ENCODE peak calls at places on chromosomes 12 and 14, in eight cellular contexts. I, D, K, T, M, G, X and L are unnamed samples.

GRCh38 chr12:51923506-51924365 is 16.4 kb downstream of the ACVRL1 start:
- DNase-seq in I (no peak), D (peak; percentile 55), K (peak; percentile 64), T (peak; percentile 13), M (peak; percentile 29), G (peak; percentile 9), X (peak; percentile 23), L (no peak)

GRCh38 chr12:3988519-3989217 is 115.5 kb upstream of the PARP11 start:
- DNase-seq in I (peak; percentile 57), D (peak; percentile 18), K (no peak), T (no peak), M (no peak), G (no peak), X (peak; percentile 21), L (no peak)

GRCh38 chr12:61853945-61854344 is 406.3 kb upstream of the USP15 start:
- DNase-seq in I (no peak), D (no peak), K (no peak), T (no peak), M (no peak), G (no peak), X (no peak), L (no peak)

GRCh38 chr14:50407089-50407813 is 10.6 kb upstream of the CDKL1 start:
- DNase-seq in I (no peak), D (no peak), K (no peak), T (no peak), M (no peak), G (no peak), X (no peak), L (no peak)

GRCh38 chr14:102316048-102316745 is 3.3 kb upstream of the ZNF839 start:
- DNase-seq in I (peak; percentile 82), D (no peak), K (no peak), T (peak; percentile 41), M (no peak), G (no peak), X (no peak), L (no peak)

GRCh38 chr14:61416587-61416986 is 95.2 kb downstream of the PRKCH start:
- DNase-seq in I (no peak), D (no peak), K (no peak), T (no peak), M (no peak), G (no peak), X (no peak), L (no peak)

GRCh38 chr12:31017535-31017934 is 56.1 kb upstream of the DDX11 start:
- DNase-seq in I (no peak), D (no peak), K (no peak), T (no peak), M (no peak), G (no peak), X (no peak), L (no peak)

GRCh38 chr14:71318097-71318459 is 410.8 kb downstream of the PCNX1 start:
- DNase-seq in I (no peak), D (no peak), K (no peak), T (no peak), M (no peak), G (no peak), X (no peak), L (no peak)

GRCh38 chr14:75752907-75753594 is 92.0 kb downstream of the TTLL5 start:
- DNase-seq in I (no peak), D (no peak), K (no peak), T (peak; percentile 6), M (no peak), G (no peak), X (no peak), L (no peak)

GRCh38 chr14:89519000-89519399 is 102.0 kb upstream of the FOXN3 start:
- DNase-seq in I (no peak), D (no peak), K (no peak), T (no peak), M (no peak), G (no peak), X (no peak), L (no peak)

GRCh38 chr12:14211829-14212455 is 153.5 kb upstream of the ATF7IP start:
- DNase-seq in I (no peak), D (no peak), K (no peak), T (no peak), M (no peak), G (no peak), X (no peak), L (no peak)

GRCh38 chr12:85740190-85740589 is 96.0 kb downstream of the RASSF9 start:
- DNase-seq in I (no peak), D (no peak), K (no peak), T (no peak), M (no peak), G (no peak), X (no peak), L (no peak)

GRCh38 chr12:8951744-8952143 is 2.3 kb upstream of the M6PR start:
- DNase-seq in I (no peak), D (no peak), K (peak; percentile 15), T (no peak), M (no peak), G (no peak), X (peak; percentile 9), L (no peak)

GRCh38 chr14:54762296-54762695 is 140.3 kb downstream of the GCH1 start:
- DNase-seq in I (no peak), D (no peak), K (no peak), T (no peak), M (no peak), G (no peak), X (no peak), L (no peak)

GRCh38 chr14:83559721-83560120 is 1970.2 kb upstream of the FLRT2 start:
- DNase-seq in I (no peak), D (no peak), K (no peak), T (no peak), M (no peak), G (no peak), X (no peak), L (no peak)

GRCh38 chr12:54277823-54278276 is 2.1 kb downstream of the CBX5 start:
- DNase-seq in I (peak; percentile 23), D (no peak), K (no peak), T (no peak), M (no peak), G (no peak), X (no peak), L (no peak)

GRCh38 chr14:93090826-93091583 is 24.7 kb downstream of the ITPK1 start:
- DNase-seq in I (no peak), D (no peak), K (no peak), T (no peak), M (no peak), G (no peak), X (no peak), L (no peak)

GRCh38 chr12:38823314-38823713 is 82.1 kb downstream of the CPNE8 start:
- DNase-seq in I (no peak), D (no peak), K (no peak), T (no peak), M (no peak), G (no peak), X (no peak), L (no peak)

GRCh38 chr12:89470741-89471504 is 53.7 kb downstream of the GALNT4 start:
- DNase-seq in I (peak; percentile 61), D (no peak), K (no peak), T (peak; percentile 49), M (no peak), G (no peak), X (no peak), L (no peak)

GRCh38 chr12:92114834-92115233 is 30.8 kb downstream of the BTG1 start:
- DNase-seq in I (no peak), D (no peak), K (no peak), T (no peak), M (no peak), G (no peak), X (no peak), L (no peak)